ENCODE peak calls at places on chromosomes 16 and 17, in seven cellular contexts. N is tibial nerve, E is adrenal gland, K is H9, A is MM.1S, T is tibial artery, U is K562. H is an unnamed sample. For H3K4me1, the result is how much of the 10 kb centered on the place peaks cover.

GRCh38 chr17:22492331-22492730 is 800.0 kb downstream of the KCNJ18 start:
- DNase-seq in A (no peak), E (no peak), T (no peak), U (no peak), K (no peak), N (no peak), H (no peak)

GRCh38 chr16:54812229-54812628 is 118.4 kb upstream of the IRX5 start:
- DNase-seq in K (no peak), E (no peak), A (no peak), U (no peak), N (no peak), T (no peak), H (no peak)

GRCh38 chr17:2042355-2042929 is 620 bp downstream of the OVCA2 start:
- DNase-seq in K (peak), N (no peak), T (no peak), U (peak), A (peak), E (peak), H (no peak)

GRCh38 chr16:30753596-30753995 is 5.4 kb downstream of the PHKG2 start:
- DNase-seq in N (no peak), A (no peak), E (no peak), K (no peak), T (no peak), U (no peak), H (no peak)

GRCh38 chr16:67528870-67529638 is 425 bp downstream of the RIPOR1 start:
- DNase-seq in E (peak), T (no peak), N (no peak), U (no peak), A (no peak), K (no peak), H (peak)

GRCh38 chr17:72120878-72121163 is at the start of gene SOX9:
- DNase-seq in U (no peak), T (peak), N (peak), A (peak), K (peak), E (peak), H (peak)

GRCh38 chr17:69634844-69635243 is 220.3 kb downstream of the MAP2K6 start:
- DNase-seq in E (no peak), T (no peak), N (no peak), K (no peak), A (no peak), U (no peak), H (no peak)

GRCh38 chr17:47732399-47733046 is 513 bp upstream of the TBX21 start:
- DNase-seq in U (no peak), K (peak), T (peak), E (no peak), A (no peak), N (no peak), H (no peak)

GRCh38 chr17:81534157-81535006 is 6.2 kb downstream of the FSCN2 start:
- DNase-seq in K (no peak), A (no peak), N (no peak), E (no peak), U (no peak), T (no peak), H (no peak)

GRCh38 chr16:66502020-66502913 is 47.7 kb downstream of the TK2 start:
- DNase-seq in T (peak), A (no peak), N (peak), E (peak), U (no peak), K (no peak), H (peak)

GRCh38 chr16:6682142-6682811 is 650.4 kb upstream of the RBFOX1 start:
- DNase-seq in N (peak), E (peak), K (peak), T (no peak), A (peak), U (peak), H (no peak)
- TF ChIP-seq CTCF in N (no peak), E (no peak), K (peak), T (peak), A (peak), U (peak), H (peak)

GRCh38 chr16:86306046-86306644 is 204.2 kb upstream of the FOXF1 start:
- DNase-seq in A (no peak), E (no peak), N (no peak), T (no peak), U (no peak), K (no peak), H (no peak)

GRCh38 chr16:86303787-86304685 is 206.3 kb upstream of the FOXF1 start:
- DNase-seq in N (no peak), T (no peak), E (no peak), K (no peak), U (no peak), A (no peak), H (no peak)

GRCh38 chr16:86306811-86307517 is 203.4 kb upstream of the FOXF1 start:
- DNase-seq in U (no peak), E (no peak), K (no peak), N (no peak), A (no peak), T (no peak), H (no peak)

GRCh38 chr16:86304868-86305267 is 205.5 kb upstream of the FOXF1 start:
- DNase-seq in E (no peak), U (no peak), N (no peak), T (no peak), K (no peak), A (no peak), H (no peak)

GRCh38 chr16:86305440-86305839 is 204.9 kb upstream of the FOXF1 start:
- DNase-seq in E (no peak), K (no peak), U (no peak), A (no peak), T (no peak), N (no peak), H (no peak)
- H3K4me1 ChIP-seq in E (under half), K (under half), U (under half), A (under half), T (under half), N (under half), H (under half)

DNA sequence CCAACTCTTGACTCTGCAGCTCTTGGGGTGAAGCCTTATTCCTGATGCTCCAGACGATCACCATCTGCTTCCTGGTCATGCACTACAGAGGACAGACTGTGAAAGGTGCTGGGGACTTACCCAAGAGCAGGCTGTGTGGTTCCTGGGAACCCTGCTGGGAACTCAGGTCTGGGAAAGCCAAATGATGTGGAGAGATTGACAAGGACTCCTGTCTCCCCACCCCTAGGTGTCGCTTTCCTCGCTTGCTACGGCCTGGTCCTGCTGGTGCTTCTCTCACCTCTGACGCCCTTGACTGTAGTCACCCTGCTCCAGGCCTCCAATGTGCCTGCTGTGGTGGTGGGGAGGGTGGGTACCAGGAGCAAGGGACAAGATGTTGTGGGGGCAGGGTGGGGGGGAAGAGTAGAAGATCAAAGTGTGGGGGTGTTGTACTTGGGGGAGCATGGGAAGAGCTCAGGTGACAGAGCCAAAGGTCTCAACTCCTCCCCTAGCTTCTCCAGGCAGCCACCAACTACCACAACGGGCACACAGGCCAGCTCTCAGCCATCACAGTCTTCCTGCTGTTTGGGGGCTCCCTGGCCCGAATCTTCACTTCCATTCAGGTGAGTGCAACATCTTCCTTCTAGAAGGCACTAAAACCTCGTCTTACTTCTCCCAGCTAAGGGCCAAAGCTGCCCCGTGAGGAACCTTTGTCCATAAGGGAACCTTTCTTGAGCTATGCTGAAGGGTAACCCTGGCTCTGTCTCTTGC is 3.0 kb downstream of the SOX15 start:
- DNase-seq in E (no peak), A (no peak), T (no peak), U (peak), K (peak), N (no peak), H (no peak)
- TF ChIP-seq CTCF in E (no peak), A (no peak), T (no peak), U (peak), K (peak), N (no peak), H (peak)

GRCh38 chr16:3459401-3460090 is 16.1 kb downstream of the NAA60 start:
- DNase-seq in K (no peak), U (peak), T (no peak), A (peak), E (no peak), N (no peak), H (no peak)
- H3K4me1 ChIP-seq in K (under half), U (under half), T (under half), A (under half), E (half or more), N (under half), H (half or more)

DNA sequence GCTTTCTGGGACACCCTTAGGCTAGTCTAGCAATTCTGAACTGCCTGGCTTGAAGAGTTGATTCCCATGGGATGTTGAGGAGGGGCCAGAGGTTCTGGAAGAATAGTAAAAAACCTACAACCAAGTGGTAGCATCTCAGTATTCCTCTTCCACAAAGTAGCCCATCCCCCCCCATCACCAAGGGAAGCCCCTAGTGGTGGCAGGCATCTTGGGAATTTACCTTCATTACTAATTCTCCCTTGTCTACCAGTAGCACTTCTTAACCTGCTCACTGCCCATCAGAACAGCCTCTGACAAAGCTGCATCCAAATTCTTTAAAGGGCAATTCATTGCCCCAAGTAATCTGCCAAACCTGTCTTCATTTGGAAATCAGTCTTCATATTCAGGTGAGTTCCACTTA is 12.8 kb upstream of the RAB11FIP4 start:
- DNase-seq in E (no peak), T (no peak), U (no peak), A (no peak), N (no peak), K (peak), H (no peak)
- TF ChIP-seq CTCF in E (no peak), T (no peak), U (peak), A (no peak), N (no peak), K (peak), H (no peak)

GRCh38 chr17:17116406-17116805 is 74.1 kb downstream of the MPRIP start:
- DNase-seq in U (no peak), E (no peak), K (no peak), A (no peak), N (no peak), T (no peak), H (no peak)
- H3K4me1 ChIP-seq in U (under half), E (under half), K (under half), A (under half), N (half or more), T (under half), H (half or more)

DNA sequence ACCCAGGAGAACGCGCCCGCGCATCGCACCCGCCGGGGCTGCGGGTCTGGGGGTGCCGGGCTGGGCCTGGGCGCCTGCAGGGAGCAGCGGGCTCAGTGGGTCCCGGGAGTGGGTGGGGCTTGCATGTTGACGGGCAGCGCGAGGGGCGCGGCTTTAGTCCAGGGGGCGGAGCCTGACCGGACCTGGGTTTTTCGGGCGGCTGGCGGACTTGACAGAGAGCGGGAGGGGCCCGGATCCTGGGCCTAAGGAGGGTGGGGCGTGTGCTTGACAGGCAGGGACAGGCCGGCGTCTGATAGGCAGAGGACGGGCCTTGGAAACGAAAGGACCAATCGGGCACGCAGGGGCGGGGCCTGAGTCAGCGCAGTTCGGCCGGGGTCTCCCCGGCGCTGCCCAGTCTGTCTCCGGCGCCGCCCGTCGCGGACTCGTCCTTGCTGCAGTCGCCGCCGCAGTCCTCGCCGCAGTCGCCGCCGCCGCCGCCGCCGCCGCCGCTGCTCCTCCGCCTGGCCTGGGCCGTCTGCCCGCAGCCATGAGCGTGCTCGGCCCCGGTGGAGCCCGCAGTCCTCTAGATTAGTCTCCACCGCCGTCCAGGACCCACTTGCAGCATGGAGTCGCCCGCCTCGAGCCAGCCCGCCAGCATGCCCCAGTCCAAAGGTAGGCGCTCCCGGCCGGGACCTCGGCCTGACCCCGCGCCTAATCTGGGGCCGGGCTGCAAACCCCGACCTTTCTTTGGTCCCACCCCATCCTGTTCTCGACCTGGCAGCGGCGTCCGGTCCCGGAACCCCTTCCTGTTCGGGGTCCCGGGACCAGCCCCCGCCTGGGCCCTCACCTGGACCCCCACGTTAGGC is at the start of gene MAP2K3:
- DNase-seq in N (peak), K (peak), U (peak), A (peak), T (peak), E (peak), H (peak)
- TF ChIP-seq CTCF in N (no peak), K (no peak), U (no peak), A (no peak), T (no peak), E (no peak), H (no peak)

GRCh38 chr16:88696441-88696840 is 9.8 kb downstream of the RNF166 start:
- DNase-seq in E (no peak), N (no peak), U (no peak), A (no peak), K (no peak), T (no peak), H (no peak)

GRCh38 chr16:88694221-88695087 is 8.1 kb upstream of the SNAI3 start:
- DNase-seq in T (no peak), A (no peak), U (no peak), N (no peak), E (no peak), K (no peak), H (no peak)

GRCh38 chr16:88693420-88694177 is 7.3 kb upstream of the SNAI3 start:
- DNase-seq in E (no peak), U (no peak), N (no peak), T (no peak), A (no peak), K (no peak), H (no peak)

GRCh38 chr16:88695753-88696152 is 9.4 kb upstream of the SNAI3 start:
- DNase-seq in K (no peak), U (no peak), T (no peak), N (no peak), E (no peak), A (no peak), H (no peak)

GRCh38 chr16:88695218-88695617 is 8.9 kb upstream of the SNAI3 start:
- DNase-seq in U (no peak), T (no peak), E (no peak), N (no peak), K (no peak), A (no peak), H (no peak)
- H3K4me1 ChIP-seq in U (under half), T (under half), E (under half), N (under half), K (under half), A (under half), H (under half)

H was measured in left ventricle myocardium inferior.